ENCODE peak calls at places on chromosomes 4 and X, in six cellular contexts. M is activated T-cell treated with anti-CD3 and anti-CD28 coated beads, Interleukin-2, amount 50 U/mL, for 1 hour; I is myocyte; Y is KG1; Z is CD8-positive, alpha-beta T cell; O is transverse colon. C is an unnamed sample.
A peak's percentile ranks its signal among the peaks of the same experiment; 100 is the strongest.

GRCh38 chr4:151169223-151169622 is 69.8 kb downstream of the RPS3A start:
- DNase-seq in M (no peak), I (peak; percentile 95), Y (no peak), Z (no peak), O (peak; percentile 62), C (no peak)

GRCh38 chrX:19554786-19555185 is 39.5 kb upstream of the MAP3K15 start:
- DNase-seq in M (no peak), I (peak; percentile 76), Y (no peak), Z (no peak), O (no peak), C (peak; percentile 66)

GRCh38 chrX:68820476-68821110 is 8.2 kb upstream of the EFNB1 start:
- DNase-seq in M (peak; percentile 4), I (no peak), Y (no peak), Z (no peak), O (no peak), C (no peak)

GRCh38 chr4:94758141-94758699 is 465 bp downstream of the BMPR1B start:
- DNase-seq in M (no peak), I (peak; percentile 52), Y (no peak), Z (no peak), O (peak; percentile 13), C (no peak)

GRCh38 chr4:55996611-55997010 is 47.9 kb downstream of the CEP135 start:
- DNase-seq in M (no peak), I (no peak), Y (no peak), Z (no peak), O (no peak), C (no peak)

GRCh38 chr4:6695660-6696581 is 2.2 kb downstream of the S100P start:
- DNase-seq in M (peak; percentile 60), I (no peak), Y (peak; percentile 61), Z (peak; percentile 58), O (peak; percentile 71), C (peak; percentile 84)

GRCh38 chr4:189202869-189203271 is 737.8 kb upstream of the FRG1 start:
- DNase-seq in M (no peak), I (peak; percentile 35), Y (no peak), Z (no peak), O (no peak), C (no peak)

GRCh38 chr4:104451573-104451972 is 43.1 kb downstream of the CXXC4 start:
- DNase-seq in M (no peak), I (no peak), Y (no peak), Z (no peak), O (no peak), C (no peak)

GRCh38 chr4:8540072-8540471 is 40.1 kb upstream of the GPR78 start:
- DNase-seq in M (peak; percentile 12), I (no peak), Y (no peak), Z (no peak), O (no peak), C (peak; percentile 73)

GRCh38 chrX:153934473-153935325 is at the start of gene NAA10:
- DNase-seq in M (peak; percentile 62), I (peak; percentile 68), Y (no peak), Z (peak; percentile 23), O (peak; percentile 81), C (peak; percentile 86)

GRCh38 chr4:83231620-83232056 is 53.0 kb downstream of the COQ2 start:
- DNase-seq in M (no peak), I (no peak), Y (no peak), Z (no peak), O (no peak), C (no peak)

GRCh38 chrX:39162322-39162721 is 361.1 kb downstream of the MID1IP1 start:
- DNase-seq in M (peak; percentile 57), I (no peak), Y (no peak), Z (peak; percentile 24), O (peak; percentile 57), C (peak; percentile 81)

GRCh38 chr4:150818129-150818528 is 197.0 kb downstream of the LRBA start:
- DNase-seq in M (no peak), I (no peak), Y (no peak), Z (no peak), O (no peak), C (no peak)

GRCh38 chr4:14168919-14169318 is 541.4 kb upstream of the BOD1L1 start:
- DNase-seq in M (no peak), I (peak; percentile 53), Y (peak; percentile 17), Z (no peak), O (peak; percentile 23), C (no peak)

GRCh38 chr4:115187136-115187535 is 73.7 kb upstream of the NDST4 start:
- DNase-seq in M (no peak), I (no peak), Y (no peak), Z (no peak), O (no peak), C (no peak)

GRCh38 chr4:44446191-44446590 is 2.4 kb downstream of the KCTD8 start:
- DNase-seq in M (no peak), I (no peak), Y (no peak), Z (no peak), O (no peak), C (no peak)

GRCh38 chr4:89245459-89245858 is 62.1 kb downstream of the GPRIN3 start:
- DNase-seq in M (no peak), I (no peak), Y (no peak), Z (no peak), O (no peak), C (no peak)

GRCh38 chr4:2071252-2071911 is 12.3 kb downstream of the NAT8L start:
- DNase-seq in M (no peak), I (peak; percentile 83), Y (no peak), Z (no peak), O (no peak), C (peak; percentile 53)

GRCh38 chr4:34619531-34620109 is 1624.7 kb downstream of the ARAP2 start:
- DNase-seq in M (no peak), I (no peak), Y (no peak), Z (no peak), O (no peak), C (no peak)

GRCh38 chrX:70455366-70456202 is 10.9 kb downstream of the DLG3 start:
- DNase-seq in M (no peak), I (no peak), Y (no peak), Z (no peak), O (peak; percentile 54), C (no peak)

GRCh38 chr4:16582526-16582925 is 315.9 kb downstream of the LDB2 start:
- DNase-seq in M (no peak), I (no peak), Y (no peak), Z (no peak), O (no peak), C (no peak)

GRCh38 chrX:73859622-73860021 is 296.6 kb downstream of the CHIC1 start:
- DNase-seq in M (no peak), I (no peak), Y (no peak), Z (no peak), O (no peak), C (no peak)

GRCh38 chrX:30183554-30183953 is 31.8 kb upstream of the MAGEB2 start:
- DNase-seq in M (no peak), I (no peak), Y (no peak), Z (no peak), O (no peak), C (no peak)

GRCh38 chrX:147217334-147217733 is 402.8 kb upstream of the CXorf51A start:
- DNase-seq in M (no peak), I (no peak), Y (no peak), Z (no peak), O (no peak), C (no peak)

GRCh38 chr4:38266616-38267015 is 306.4 kb downstream of the PTTG2 start:
- DNase-seq in M (no peak), I (peak; percentile 93), Y (no peak), Z (no peak), O (peak; percentile 39), C (no peak)

GRCh38 chr4:142743071-142743825 is 102.9 kb downstream of the INPP4B start:
- DNase-seq in M (no peak), I (no peak), Y (no peak), Z (no peak), O (no peak), C (no peak)

GRCh38 chr4:68451246-68452211 is 4.3 kb downstream of the TMPRSS11E start:
- DNase-seq in M (no peak), I (no peak), Y (no peak), Z (no peak), O (no peak), C (no peak)